ENCODE peak calls at places on chromosomes 4 and X, in seven cellular contexts. X is GM12865; D is GM20000; C is tibial artery; W is epithelial cell of esophagus; B is CD8-positive, alpha-beta T cell; U is GM23338. I is an unnamed sample.

GRCh38 chr4:53956454-53956853 is 108.0 kb downstream of the CHIC2 start:
- DNase-seq in D (no peak), W (no peak), C (no peak), B (no peak), X (no peak), U (no peak), I (no peak)

GRCh38 chrX:23554304-23554703 is 113.0 kb upstream of the PRDX4 start:
- DNase-seq in C (no peak), W (peak), X (peak), U (peak), B (no peak), D (peak), I (no peak)

GRCh38 chrX:131675596-131676194 is 131.8 kb downstream of the OR13H1 start:
- DNase-seq in C (no peak), U (peak), B (no peak), W (peak), X (peak), D (peak), I (no peak)

GRCh38 chrX:155070038-155070437 is 898 bp downstream of the CMC4 start:
- DNase-seq in W (no peak), C (no peak), U (peak), B (no peak), D (no peak), X (no peak), I (no peak)

GRCh38 chr4:30264465-30264864 is 455.7 kb upstream of the PCDH7 start:
- DNase-seq in U (no peak), D (no peak), X (no peak), C (no peak), W (no peak), B (no peak), I (no peak)

GRCh38 chr4:1350169-1350520 is 3.1 kb downstream of the UVSSA start:
- DNase-seq in U (no peak), X (no peak), D (no peak), B (no peak), W (no peak), C (no peak), I (no peak)

GRCh38 chrX:134658421-134658896 is at the start of gene PLAC1:
- DNase-seq in U (no peak), W (peak), C (no peak), D (no peak), B (no peak), X (no peak), I (no peak)

GRCh38 chrX:138986866-138987265 is 275.3 kb upstream of the FGF13 start:
- DNase-seq in D (no peak), U (no peak), X (no peak), B (no peak), W (peak), C (no peak), I (no peak)

GRCh38 chr4:156536661-156537060 is 434.9 kb downstream of the PDGFC start:
- DNase-seq in C (no peak), W (peak), B (no peak), U (no peak), D (no peak), X (no peak), I (no peak)

GRCh38 chr4:12324965-12325364 is 896.3 kb upstream of the HS3ST1 start:
- DNase-seq in W (no peak), U (no peak), C (no peak), B (no peak), D (no peak), X (no peak), I (no peak)

DNA sequence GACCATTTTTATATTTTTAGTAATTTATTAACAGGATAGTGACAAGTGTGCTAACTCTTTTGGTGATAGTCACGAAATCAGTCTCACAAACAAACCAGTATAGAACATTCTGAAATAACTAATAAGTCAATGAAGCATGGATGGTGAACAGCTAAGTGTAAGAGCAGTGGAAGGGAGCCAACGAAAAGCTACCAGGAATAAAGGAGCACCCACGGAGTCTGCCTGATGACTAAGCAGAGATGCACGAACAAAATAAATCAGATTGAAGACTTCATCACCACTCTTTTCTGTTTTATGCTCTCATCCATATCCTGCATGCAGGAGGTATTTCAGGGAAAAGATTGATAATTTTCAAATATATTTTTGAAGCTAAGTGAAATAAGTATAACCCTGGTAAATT is 891.1 kb upstream of the HS3ST1 start:
- DNase-seq in B (no peak), U (no peak), W (no peak), C (no peak), D (no peak), X (no peak), I (no peak)
- TF ChIP-seq CTCF in B (no peak), U (no peak), W (no peak), C (no peak), D (no peak), X (no peak), I (no peak)

GRCh38 chr4:76430519-76431388 is 4.3 kb upstream of the SHROOM3 start:
- DNase-seq in X (peak), B (no peak), D (peak), U (peak), C (no peak), W (peak), I (no peak)
- TF ChIP-seq CTCF in X (peak), B (peak), D (peak), U (peak), C (peak), W (peak), I (peak)

GRCh38 chr4:60743654-60744053 is 456.5 kb upstream of the ADGRL3 start:
- DNase-seq in C (no peak), D (no peak), W (peak), B (no peak), U (no peak), X (no peak), I (no peak)

GRCh38 chr4:60746172-60746571 is 454.0 kb upstream of the ADGRL3 start:
- DNase-seq in X (no peak), U (no peak), B (no peak), W (peak), C (no peak), D (no peak), I (no peak)

GRCh38 chr4:60744767-60745166 is 455.4 kb upstream of the ADGRL3 start:
- DNase-seq in U (peak), W (peak), D (no peak), B (no peak), C (no peak), X (no peak), I (no peak)
- TF ChIP-seq CTCF in U (peak), W (peak), D (no peak), B (no peak), C (no peak), X (no peak), I (no peak)

GRCh38 chr4:185202984-185203379 is 818 bp downstream of the CFAP97 start:
- DNase-seq in D (no peak), C (no peak), X (no peak), U (no peak), B (no peak), W (peak), I (no peak)

GRCh38 chr4:185205697-185206342 is 2.0 kb upstream of the CFAP97 start:
- DNase-seq in B (no peak), W (no peak), D (peak), U (no peak), X (peak), C (no peak), I (no peak)

GRCh38 chr4:185204238-185204910 is 574 bp upstream of the CFAP97 start:
- DNase-seq in W (peak), X (peak), B (no peak), D (peak), C (no peak), U (no peak), I (no peak)

GRCh38 chr4:185201983-185202962 is 1.5 kb downstream of the CFAP97 start:
- DNase-seq in B (peak), D (no peak), W (no peak), C (no peak), U (peak), X (peak), I (no peak)

GRCh38 chr4:185203380-185204237 is at the start of gene CFAP97:
- DNase-seq in B (peak), C (peak), X (peak), D (peak), U (peak), W (peak), I (peak)
- TF ChIP-seq CTCF in B (no peak), C (no peak), X (no peak), D (no peak), U (no peak), W (no peak), I (no peak)

GRCh38 chrX:17160971-17161370 is 214.0 kb upstream of the NHS start:
- DNase-seq in D (no peak), U (peak), W (peak), X (no peak), B (no peak), C (no peak), I (no peak)
- TF ChIP-seq CTCF in D (no peak), U (peak), W (peak), X (no peak), B (no peak), C (no peak), I (peak)

DNA sequence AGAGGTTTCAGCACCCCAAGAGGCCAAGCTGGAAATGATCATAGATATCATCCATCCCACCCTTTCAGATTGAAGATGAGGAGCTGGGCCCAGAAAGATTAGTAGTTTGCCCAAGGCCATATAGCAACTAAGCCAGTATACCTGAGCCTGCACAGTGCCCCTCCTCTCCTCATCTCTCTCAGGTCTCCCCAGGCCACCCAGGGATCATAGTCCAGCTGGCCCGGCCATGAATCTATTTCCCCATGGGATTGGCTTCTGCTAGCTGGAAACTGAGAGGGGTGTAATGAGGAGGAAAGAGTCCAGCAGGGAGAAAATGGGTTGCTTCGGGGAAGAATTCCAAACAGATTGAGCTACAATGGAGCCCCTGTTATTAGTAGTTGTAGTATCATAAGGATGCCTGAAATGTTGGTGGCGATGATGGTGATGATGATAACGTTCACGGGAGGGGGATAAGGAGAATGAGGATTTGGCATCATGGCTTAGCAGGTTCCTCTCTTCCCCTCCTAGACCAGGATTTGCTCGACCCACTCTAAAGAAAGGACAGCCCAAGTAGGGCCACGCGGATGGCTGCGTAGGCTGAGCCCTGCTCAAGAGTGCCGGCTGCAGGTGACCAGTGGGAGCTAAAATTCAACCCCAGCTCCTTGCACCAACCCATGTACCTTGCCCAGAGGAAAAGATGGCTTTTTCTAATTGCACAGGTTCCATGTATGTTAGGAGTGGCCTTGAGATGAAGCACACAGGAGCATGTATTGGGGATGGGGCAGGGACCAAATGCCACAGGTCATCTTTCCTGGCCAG is 117.8 kb upstream of the PJA1 start:
- DNase-seq in D (no peak), U (peak), W (no peak), B (no peak), X (no peak), C (no peak), I (no peak)
- TF ChIP-seq CTCF in D (no peak), U (peak), W (no peak), B (no peak), X (no peak), C (no peak), I (peak)

GRCh38 chr4:174521800-174522182 is 497 bp downstream of the HPGD start:
- DNase-seq in B (peak), W (peak), D (no peak), U (peak), C (no peak), X (no peak), I (no peak)
- TF ChIP-seq CTCF in B (no peak), W (peak), D (no peak), U (peak), C (no peak), X (no peak), I (no peak)

GRCh38 chr4:150817017-150817416 is 198.1 kb downstream of the LRBA start:
- DNase-seq in W (no peak), C (no peak), D (no peak), U (no peak), X (no peak), B (no peak), I (no peak)

GRCh38 chr4:150816491-150816890 is 198.6 kb downstream of the LRBA start:
- DNase-seq in D (no peak), B (no peak), C (no peak), W (no peak), X (no peak), U (no peak), I (no peak)

GRCh38 chr4:150818129-150818528 is 197.0 kb downstream of the LRBA start:
- DNase-seq in C (no peak), U (no peak), X (no peak), D (no peak), B (no peak), W (no peak), I (no peak)

GRCh38 chr4:150818661-150819060 is 196.4 kb downstream of the LRBA start:
- DNase-seq in C (no peak), W (no peak), U (no peak), X (no peak), D (no peak), B (no peak), I (no peak)

GRCh38 chr4:150814873-150815272 is 200.2 kb downstream of the LRBA start:
- DNase-seq in U (no peak), X (no peak), B (no peak), C (no peak), W (no peak), D (no peak), I (no peak)
- TF ChIP-seq CTCF in U (no peak), X (no peak), B (no peak), C (no peak), W (no peak), D (no peak), I (no peak)